ENCODE peak calls at places on chromosomes 16 and 17, in seven cellular contexts. L, N, M, T, H, X and A are unnamed samples.

GRCh38 chr16:82093901-82094300 is 58.8 kb downstream of the HSD17B2 start:
- DNase-seq in L (peak), N (no peak), M (no peak), T (no peak), H (no peak), X (no peak), A (no peak)

GRCh38 chr17:3986939-3987335 is 22.7 kb upstream of the ATP2A3 start:
- DNase-seq in L (no peak), N (no peak), M (no peak), T (no peak), H (no peak), X (no peak), A (no peak)

GRCh38 chr17:8753976-8754440 is 4.3 kb downstream of the SPDYE4 start:
- DNase-seq in L (peak), N (no peak), M (peak), T (peak), H (peak), X (peak), A (peak)

GRCh38 chr17:40553694-40554534 is 11.4 kb downstream of the CCR7 start:
- DNase-seq in L (no peak), N (no peak), M (no peak), T (no peak), H (no peak), X (no peak), A (peak)

GRCh38 chr16:30615358-30616076 is 5.3 kb upstream of the ZNF689 start:
- DNase-seq in L (peak), N (peak), M (peak), T (peak), H (peak), X (peak), A (peak)

GRCh38 chr16:89864421-89864820 is 9.0 kb upstream of the TCF25 start:
- DNase-seq in L (peak), N (no peak), M (peak), T (no peak), H (no peak), X (no peak), A (no peak)

GRCh38 chr17:34156741-34157589 is 98.1 kb upstream of the CCL2 start:
- DNase-seq in L (no peak), N (peak), M (no peak), T (no peak), H (peak), X (no peak), A (no peak)

GRCh38 chr17:47945080-47945479 is 3.7 kb downstream of the PNPO start:
- DNase-seq in L (no peak), N (no peak), M (no peak), T (no peak), H (no peak), X (no peak), A (peak)

GRCh38 chr16:54444851-54445523 is 158.4 kb upstream of the IRX3 start:
- DNase-seq in L (no peak), N (no peak), M (no peak), T (no peak), H (no peak), X (no peak), A (no peak)

GRCh38 chr17:77394540-77395295 is 253.9 kb downstream of the SEC14L1 start:
- DNase-seq in L (peak), N (peak), M (peak), T (peak), H (peak), X (no peak), A (no peak)

GRCh38 chr17:71511266-71511995 is 609.4 kb upstream of the SOX9 start:
- DNase-seq in L (no peak), N (no peak), M (no peak), T (no peak), H (peak), X (no peak), A (no peak)

GRCh38 chr17:57295526-57296023 is 39.3 kb downstream of the MSI2 start:
- DNase-seq in L (peak), N (no peak), M (peak), T (no peak), H (no peak), X (no peak), A (no peak)

GRCh38 chr17:71338396-71338795 is 782.4 kb upstream of the SOX9 start:
- DNase-seq in L (peak), N (no peak), M (no peak), T (no peak), H (no peak), X (peak), A (no peak)

GRCh38 chr17:68533887-68534700 is 21.9 kb downstream of the PRKAR1A start:
- DNase-seq in L (peak), N (no peak), M (no peak), T (peak), H (no peak), X (peak), A (peak)

GRCh38 chr17:80036715-80037477 is 454 bp downstream of the CCDC40 start:
- DNase-seq in L (peak), N (peak), M (no peak), T (peak), H (peak), X (no peak), A (no peak)

GRCh38 chr16:678209-678857 is 1.9 kb upstream of the STUB1 start:
- DNase-seq in L (no peak), N (no peak), M (no peak), T (no peak), H (no peak), X (no peak), A (no peak)

GRCh38 chr17:31294839-31295488 is 2.1 kb downstream of the OMG start:
- DNase-seq in L (no peak), N (no peak), M (no peak), T (no peak), H (no peak), X (no peak), A (no peak)

GRCh38 chr17:64685705-64686104 is 23.6 kb upstream of the SMURF2 start:
- DNase-seq in L (peak), N (no peak), M (no peak), T (no peak), H (no peak), X (no peak), A (no peak)

GRCh38 chr17:7631398-7632380 is 1.8 kb downstream of the SHBG start:
- DNase-seq in L (no peak), N (no peak), M (no peak), T (no peak), H (no peak), X (no peak), A (no peak)

GRCh38 chr17:82970818-82971610 is 108.4 kb upstream of the METRNL start:
- DNase-seq in L (no peak), N (no peak), M (no peak), T (no peak), H (no peak), X (no peak), A (no peak)

GRCh38 chr17:80712610-80713009 is 168.0 kb downstream of the RPTOR start:
- DNase-seq in L (no peak), N (no peak), M (no peak), T (no peak), H (no peak), X (no peak), A (no peak)

GRCh38 chr17:82775033-82775823 is 23.4 kb downstream of the TBCD start:
- DNase-seq in L (peak), N (peak), M (peak), T (peak), H (peak), X (no peak), A (peak)

GRCh38 chr16:79272141-79272577 is 328.4 kb downstream of the MAF start:
- DNase-seq in L (no peak), N (no peak), M (no peak), T (no peak), H (no peak), X (no peak), A (no peak)

GRCh38 chr16:79271583-79271982 is 329.0 kb downstream of the MAF start:
- DNase-seq in L (no peak), N (no peak), M (no peak), T (no peak), H (no peak), X (no peak), A (no peak)

GRCh38 chr16:79274197-79274596 is 326.3 kb downstream of the MAF start:
- DNase-seq in L (no peak), N (no peak), M (no peak), T (no peak), H (no peak), X (no peak), A (no peak)

GRCh38 chr16:79278506-79278905 is 322.0 kb downstream of the MAF start:
- DNase-seq in L (no peak), N (no peak), M (no peak), T (no peak), H (no peak), X (peak), A (peak)

DNA sequence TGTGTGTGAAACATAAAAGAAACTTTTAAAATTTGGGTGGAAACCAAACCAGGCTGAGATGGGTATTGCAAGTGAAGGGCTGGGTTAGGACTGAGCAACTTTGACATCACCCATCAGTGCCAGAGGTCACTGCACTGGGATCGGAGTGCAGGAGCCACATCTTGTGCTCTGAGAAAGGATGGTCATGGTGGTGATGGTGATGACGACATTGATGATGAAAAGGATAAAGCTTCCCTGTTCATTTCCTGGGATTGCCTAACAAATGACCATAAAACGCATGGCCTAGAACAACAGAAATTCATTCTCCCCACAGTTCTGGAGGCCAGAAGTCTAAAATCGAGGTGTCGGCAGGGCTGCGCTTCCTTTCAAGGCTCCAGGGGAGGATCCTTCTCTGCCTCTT is 324.0 kb downstream of the MAF start:
- DNase-seq in L (no peak), N (no peak), M (no peak), T (no peak), H (no peak), X (no peak), A (no peak)
- TF ChIP-seq EZH2phosphoT487 in L (no peak), N (no peak), M (no peak), T (no peak), H (no peak), X (no peak), A (no peak)

DNA sequence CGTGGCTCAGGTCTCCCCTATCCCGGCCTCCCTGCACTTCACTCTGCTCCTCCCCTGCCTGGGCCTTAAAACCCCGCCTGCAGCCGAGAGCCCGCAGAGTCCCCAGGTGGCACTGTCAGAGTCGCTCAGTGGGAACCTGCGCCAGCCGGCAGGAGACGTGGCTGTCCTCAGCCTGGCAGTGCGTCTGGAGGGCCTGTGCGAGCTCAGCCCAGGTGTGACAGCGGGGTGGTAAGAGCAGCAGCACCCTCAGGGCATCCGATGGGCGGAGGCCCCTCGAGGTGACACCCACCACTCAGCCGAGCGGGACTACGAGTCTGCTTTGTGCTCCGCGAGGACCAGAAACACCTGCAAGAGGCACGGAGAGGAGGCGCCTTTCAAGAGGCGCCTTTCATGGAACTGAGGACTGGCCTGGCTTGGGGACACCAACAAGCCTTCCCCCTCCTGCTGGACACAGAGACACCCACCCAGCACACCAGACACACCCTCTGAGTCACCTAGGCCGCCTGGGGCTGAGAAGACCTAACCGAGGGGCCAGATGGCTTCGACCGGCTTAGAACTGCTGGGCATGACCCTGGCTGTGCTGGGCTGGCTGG is at the start of gene CLDN9:
- DNase-seq in L (peak), N (peak), M (no peak), T (peak), H (peak), X (peak), A (no peak)
- TF ChIP-seq EZH2phosphoT487 in L (no peak), N (no peak), M (no peak), T (no peak), H (no peak), X (no peak), A (no peak)

DNA sequence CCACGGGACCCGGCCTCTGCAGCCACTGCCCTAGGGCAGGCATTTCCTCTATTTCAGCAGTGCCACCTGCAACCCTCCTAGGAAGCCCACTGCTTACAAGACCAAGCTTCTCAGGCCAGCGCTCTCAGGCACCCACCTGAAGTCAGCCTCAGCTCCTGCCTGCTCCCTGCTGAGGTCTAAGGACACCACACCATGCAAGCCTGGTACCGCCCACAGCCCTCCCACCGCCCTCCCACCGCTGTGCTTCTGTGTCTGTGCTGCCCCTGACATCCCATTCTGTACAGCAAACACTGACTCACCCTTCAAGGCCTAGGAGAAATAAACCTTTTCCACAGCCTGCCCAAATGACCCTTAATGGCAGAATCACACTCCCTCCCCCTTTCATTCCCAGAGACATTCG is 6.3 kb downstream of the CLUH start:
- DNase-seq in L (no peak), N (no peak), M (no peak), T (no peak), H (peak), X (no peak), A (no peak)
- TF ChIP-seq EZH2phosphoT487 in L (no peak), N (no peak), M (no peak), T (no peak), H (no peak), X (no peak), A (no peak)

DNA sequence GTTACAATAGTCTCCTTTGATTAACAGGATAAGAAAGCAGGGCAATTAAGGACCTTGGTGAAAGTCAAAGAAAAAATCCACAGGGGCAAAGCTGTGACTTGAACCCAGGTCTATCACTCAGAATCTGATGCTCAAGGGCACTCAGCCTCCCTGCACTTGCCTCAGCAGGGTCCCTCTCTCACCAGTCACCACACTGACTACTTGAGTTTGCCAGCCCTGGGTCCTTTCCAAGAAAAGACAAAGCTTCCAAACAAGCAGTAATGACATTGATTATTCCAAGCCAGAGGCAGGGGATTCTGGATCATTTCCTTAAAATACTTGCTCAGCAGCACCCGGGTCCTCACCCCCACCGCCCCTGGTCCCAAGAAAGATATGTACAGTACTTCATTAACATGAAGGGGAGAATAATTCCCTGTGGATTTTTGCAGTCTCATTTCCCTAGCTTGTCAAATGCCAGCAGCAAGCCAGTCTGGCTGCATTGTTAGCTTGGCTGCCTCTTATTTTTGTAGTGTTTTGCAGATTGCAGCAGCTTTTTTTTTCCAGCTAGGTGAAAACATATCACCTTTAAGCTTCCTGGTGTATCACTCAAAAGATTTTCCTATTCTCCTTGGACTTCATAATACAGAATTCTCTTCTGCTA is 83.2 kb upstream of the GNAO1 start:
- DNase-seq in L (no peak), N (no peak), M (no peak), T (no peak), H (no peak), X (no peak), A (no peak)
- TF ChIP-seq EZH2phosphoT487 in L (no peak), N (no peak), M (no peak), T (no peak), H (no peak), X (no peak), A (no peak)